ENCODE peak calls at places on chromosomes 7 and 10, in nine cellular contexts. J is adrenal gland, L is DND-41, X is uterus, I is transverse colon, S is AG04450, R is AG09309, Q is OCI-LY7, T is astrocyte. G is an unnamed sample.

GRCh38 chr10:29692121-29692539 is 57.4 kb upstream of the SVIL start:
- DNase-seq in J (no peak), L (no peak), X (no peak), I (no peak), S (no peak), R (no peak), Q (no peak), T (peak; percentile 48), G (peak; percentile 76)

GRCh38 chr7:69654381-69654780 is 56.1 kb downstream of the AUTS2 start:
- DNase-seq in J (peak; percentile 49), L (no peak), X (no peak), I (no peak), S (no peak), R (no peak), Q (peak; percentile 63), T (no peak), G (no peak)

GRCh38 chr10:3747984-3748383 is 37.0 kb downstream of the KLF6 start:
- DNase-seq in J (no peak), L (no peak), X (no peak), I (no peak), S (no peak), R (no peak), Q (no peak), T (no peak), G (no peak)

GRCh38 chr7:102312317-102312716 is 25.6 kb downstream of the SH2B2 start:
- DNase-seq in J (no peak), L (no peak), X (no peak), I (no peak), S (no peak), R (no peak), Q (no peak), T (no peak), G (no peak)

GRCh38 chr7:7768977-7769376 is 50.6 kb upstream of the RPA3 start:
- DNase-seq in J (no peak), L (no peak), X (no peak), I (no peak), S (no peak), R (no peak), Q (no peak), T (no peak), G (no peak)

GRCh38 chr7:150451097-150451793 is 815 bp downstream of the GIMAP8 start:
- DNase-seq in J (peak; percentile 59), L (peak; percentile 83), X (no peak), I (peak; percentile 57), S (no peak), R (no peak), Q (no peak), T (no peak), G (no peak)

GRCh38 chr10:9229702-9230101 is 1175.2 kb downstream of the GATA3 start:
- DNase-seq in J (no peak), L (no peak), X (no peak), I (no peak), S (no peak), R (no peak), Q (no peak), T (no peak), G (no peak)

GRCh38 chr7:124457841-124458240 is 307.8 kb downstream of the GPR37 start:
- DNase-seq in J (no peak), L (no peak), X (no peak), I (no peak), S (no peak), R (no peak), Q (no peak), T (peak; percentile 45), G (peak; percentile 63)

GRCh38 chr7:73642834-73643233 is 18.5 kb upstream of the MLXIPL start:
- DNase-seq in J (no peak), L (no peak), X (no peak), I (no peak), S (no peak), R (no peak), Q (no peak), T (peak; percentile 17), G (no peak)

GRCh38 chr10:108582387-108582786 is 1340.9 kb downstream of the XPNPEP1 start:
- DNase-seq in J (no peak), L (no peak), X (no peak), I (no peak), S (no peak), R (no peak), Q (no peak), T (peak; percentile 76), G (no peak)

GRCh38 chr10:102796407-102797176 is 40.6 kb downstream of the CYP17A1 start:
- DNase-seq in J (peak; percentile 93), L (no peak), X (peak; percentile 81), I (peak; percentile 82), S (no peak), R (no peak), Q (peak; percentile 73), T (peak; percentile 37), G (no peak)

GRCh38 chr10:102800601-102801335 is 36.4 kb downstream of the CYP17A1 start:
- DNase-seq in J (no peak), L (no peak), X (no peak), I (no peak), S (no peak), R (no peak), Q (no peak), T (no peak), G (no peak)

GRCh38 chr10:102791754-102792153 is 45.5 kb downstream of the CYP17A1 start:
- DNase-seq in J (no peak), L (no peak), X (no peak), I (no peak), S (no peak), R (no peak), Q (no peak), T (no peak), G (no peak)

GRCh38 chr10:102799691-102800435 is 37.4 kb downstream of the CYP17A1 start:
- DNase-seq in J (no peak), L (no peak), X (no peak), I (no peak), S (no peak), R (no peak), Q (no peak), T (peak; percentile 31), G (no peak)

DNA sequence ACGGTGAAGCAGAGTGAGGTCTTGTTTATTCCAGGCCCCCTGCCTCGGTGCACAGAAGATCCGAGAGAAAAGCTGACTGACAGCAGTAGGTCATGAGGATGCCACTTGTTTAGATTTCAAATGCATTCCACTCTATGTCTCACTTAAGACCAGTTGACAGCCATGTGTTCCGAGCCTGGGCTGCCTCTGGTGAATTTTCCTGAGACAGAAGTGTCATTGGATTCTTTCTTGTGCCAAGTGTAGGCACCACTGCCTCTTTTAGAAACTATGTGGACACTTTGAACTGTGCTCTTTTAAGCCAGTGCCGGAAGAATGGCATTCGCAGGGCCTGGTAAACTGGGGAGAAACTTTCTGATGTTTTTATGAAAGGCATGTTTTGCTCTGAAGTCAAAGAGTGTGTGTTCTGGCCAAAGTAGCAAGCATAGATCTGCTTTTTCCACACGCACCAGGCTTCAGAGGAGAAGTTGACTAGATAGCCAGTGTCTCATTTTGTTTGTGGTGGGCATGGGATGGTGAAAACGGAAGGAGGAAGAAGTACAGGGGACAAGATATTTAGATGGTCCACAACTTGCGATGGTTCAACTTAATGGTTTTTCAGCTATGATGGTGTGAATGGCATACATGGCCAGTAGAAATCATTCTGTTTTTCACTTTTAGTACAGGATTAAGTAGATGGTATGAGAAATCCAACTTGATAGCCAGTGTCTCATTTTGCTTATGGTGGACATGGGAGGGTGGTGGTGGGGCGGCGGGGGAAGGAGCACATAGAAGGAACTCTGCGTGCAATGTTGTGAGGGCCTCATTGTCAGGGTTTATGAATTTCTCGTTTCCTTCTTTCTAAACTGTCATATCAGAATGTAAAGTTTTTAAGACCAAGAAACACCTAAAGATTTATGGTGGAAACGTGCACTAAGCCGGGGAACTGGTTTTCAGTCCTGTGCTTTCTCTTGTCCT is 41.5 kb downstream of the CYP17A1 start:
- DNase-seq in J (no peak), L (no peak), X (no peak), I (no peak), S (no peak), R (no peak), Q (no peak), T (no peak), G (no peak)
- H3K4me3 ChIP-seq in J (no peak overlapping the region), L (no peak overlapping the region), X (no peak overlapping the region), I (no peak overlapping the region), S (no peak overlapping the region), R (no peak overlapping the region), Q (no peak overlapping the region), T (no peak overlapping the region), G (no peak overlapping the region)

DNA sequence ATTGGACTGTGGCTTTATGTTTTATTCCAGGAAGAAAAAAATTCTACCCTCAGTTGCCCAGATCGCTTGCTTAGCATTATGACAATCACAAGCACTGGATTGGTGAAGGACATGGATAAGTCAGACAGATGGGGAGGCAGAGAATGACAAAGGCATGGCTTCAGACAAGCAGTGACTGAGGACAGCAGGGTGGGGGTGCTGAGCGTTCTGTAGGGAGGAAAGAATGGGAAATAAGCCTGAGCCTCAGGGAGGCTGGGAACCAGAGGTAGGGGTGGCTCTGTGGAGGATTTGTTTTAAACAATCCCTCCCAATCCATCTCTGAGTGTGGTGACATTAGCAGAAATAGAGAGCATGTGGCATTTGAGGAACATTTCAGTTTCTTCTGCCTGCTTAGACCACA is 896.9 kb downstream of the CCSER2 start:
- DNase-seq in J (no peak), L (no peak), X (no peak), I (no peak), S (no peak), R (no peak), Q (no peak), T (no peak), G (no peak)
- TF ChIP-seq CTCF in J (no peak), L (no peak), X (no peak), I (no peak), S (no peak), R (no peak), Q (no peak), T (no peak), G (no peak)

GRCh38 chr10:30999084-30999712 is 32.5 kb downstream of the ZNF438 start:
- DNase-seq in J (peak; percentile 55), L (no peak), X (no peak), I (no peak), S (no peak), R (no peak), Q (no peak), T (no peak), G (peak; percentile 38)
- H3K4me3 ChIP-seq in J (no peak overlapping the region), L (no peak overlapping the region), X (no peak overlapping the region), I (no peak overlapping the region), S (peak overlapping the region; percentile 34), R (no peak overlapping the region), Q (no peak overlapping the region), T (no peak overlapping the region), G (no peak overlapping the region)

GRCh38 chr10:5362873-5363272 is 1.9 kb upstream of the UCN3 start:
- DNase-seq in J (no peak), L (no peak), X (no peak), I (no peak), S (no peak), R (no peak), Q (no peak), T (no peak), G (no peak)

GRCh38 chr10:5365940-5366339 is 1.2 kb downstream of the UCN3 start:
- DNase-seq in J (no peak), L (no peak), X (no peak), I (no peak), S (no peak), R (no peak), Q (no peak), T (no peak), G (no peak)

GRCh38 chr10:5361966-5362365 is 2.8 kb upstream of the UCN3 start:
- DNase-seq in J (no peak), L (no peak), X (no peak), I (no peak), S (no peak), R (no peak), Q (no peak), T (no peak), G (no peak)

GRCh38 chr10:5364365-5364764 is 401 bp upstream of the UCN3 start:
- DNase-seq in J (no peak), L (no peak), X (no peak), I (no peak), S (no peak), R (no peak), Q (no peak), T (no peak), G (no peak)

GRCh38 chr10:5364916-5365434 is at the start of gene UCN3:
- DNase-seq in J (no peak), L (no peak), X (no peak), I (no peak), S (no peak), R (no peak), Q (no peak), T (no peak), G (no peak)
- TF ChIP-seq CTCF in J (no peak), L (peak; percentile 4), X (no peak), I (no peak), S (no peak), R (no peak), Q (no peak), T (no peak), G (no peak)